ENCODE peak calls at places on chromosomes 2 and 18, in nine cellular contexts. E is heart left ventricle, U is fibroblast of lung, L is GM13977, P is left ventricle myocardium inferior, Q is fibroblast of the aortic adventitia, Z is fibroblast of pulmonary artery, D is GM10248, G is progenitor cell of endocrine pancreas. B is an unnamed sample.

GRCh38 chr18:79568543-79569205 is 110.9 kb upstream of the CTDP1 start:
- DNase-seq in Z (no peak), L (no peak), E (peak), Q (no peak), P (no peak), U (no peak), G (no peak), D (no peak), B (no peak)

GRCh38 chr2:101622633-101623521 is 74.6 kb upstream of the MAP4K4 start:
- DNase-seq in Z (no peak), P (no peak), Q (no peak), L (peak), U (no peak), G (no peak), E (no peak), D (peak), B (no peak)

GRCh38 chr2:97662895-97663625 is 784 bp downstream of the ACTR1B start:
- DNase-seq in Z (peak), U (peak), G (no peak), P (peak), Q (peak), L (peak), D (peak), E (peak), B (peak)

GRCh38 chr2:138274421-138275291 is 226.9 kb upstream of the SPOPL start:
- DNase-seq in Z (no peak), E (no peak), P (no peak), L (no peak), G (no peak), U (peak), D (no peak), Q (peak), B (peak)

GRCh38 chr2:53859354-53860159 is at the start of gene GPR75:
- DNase-seq in E (peak), Q (peak), L (no peak), P (peak), Z (peak), G (no peak), D (no peak), U (peak), B (peak)

GRCh38 chr2:158031371-158031770 is 70.3 kb upstream of the UPP2 start:
- DNase-seq in Q (no peak), L (no peak), Z (no peak), G (no peak), E (no peak), P (no peak), D (no peak), U (peak), B (no peak)

GRCh38 chr18:31977270-31977872 is 34.4 kb upstream of the TRAPPC8 start:
- DNase-seq in P (no peak), G (no peak), Q (peak), L (no peak), U (peak), Z (peak), D (peak), E (peak), B (peak)

GRCh38 chr2:144830543-144830942 is 310.6 kb upstream of the ZEB2 start:
- DNase-seq in D (no peak), G (no peak), L (no peak), P (no peak), E (no peak), Z (no peak), Q (no peak), U (peak), B (peak)

GRCh38 chr18:52694804-52695203 is 354.8 kb downstream of the DCC start:
- DNase-seq in P (no peak), E (no peak), U (peak), D (no peak), Q (no peak), Z (peak), G (no peak), L (peak), B (peak)

GRCh38 chr2:75560022-75560767 is 544 bp downstream of the EVA1A start:
- DNase-seq in E (no peak), L (peak), U (peak), Z (peak), G (peak), D (peak), P (peak), Q (peak), B (peak)

GRCh38 chr2:99940963-99941362 is 201.4 kb downstream of the AFF3 start:
- DNase-seq in G (no peak), D (no peak), U (peak), E (peak), L (no peak), P (no peak), Q (peak), Z (peak), B (peak)

GRCh38 chr2:228039752-228040534 is 141.5 kb downstream of the SPHKAP start:
- DNase-seq in E (no peak), Z (peak), Q (peak), P (no peak), L (peak), D (peak), U (no peak), G (no peak), B (peak)

GRCh38 chr2:209426432-209426831 is 2.6 kb downstream of the MAP2 start:
- DNase-seq in E (no peak), G (no peak), L (no peak), D (no peak), Z (peak), P (no peak), Q (peak), U (peak), B (peak)

GRCh38 chr2:21515903-21516302 is 392.1 kb downstream of the TDRD15 start:
- DNase-seq in D (no peak), P (no peak), G (no peak), Z (no peak), U (no peak), Q (no peak), E (no peak), L (no peak), B (no peak)

GRCh38 chr18:45386256-45386655 is 229.0 kb upstream of the SLC14A2 start:
- DNase-seq in Z (peak), E (no peak), D (peak), U (peak), G (peak), P (no peak), L (peak), Q (peak), B (peak)

GRCh38 chr18:36872329-36872728 is 43.4 kb downstream of the KIAA1328 start:
- DNase-seq in E (no peak), Z (peak), U (peak), G (no peak), D (no peak), P (no peak), L (no peak), Q (no peak), B (no peak)

GRCh38 chr18:6239716-6240115 is 175.0 kb downstream of the L3MBTL4 start:
- DNase-seq in E (no peak), D (no peak), P (no peak), G (no peak), Q (no peak), Z (no peak), U (no peak), L (no peak), B (no peak)

GRCh38 chr2:198710562-198710961 is 747.2 kb downstream of the SATB2 start:
- DNase-seq in Z (no peak), L (no peak), Q (no peak), G (no peak), D (no peak), E (no peak), P (no peak), U (no peak), B (no peak)

GRCh38 chr18:8177330-8178016 is 431.8 kb upstream of the RAB12 start:
- DNase-seq in G (no peak), L (no peak), D (no peak), Q (peak), Z (peak), E (no peak), U (peak), P (no peak), B (peak)

GRCh38 chr2:168064011-168064998 is 183.1 kb downstream of the STK39 start:
- DNase-seq in Z (no peak), G (no peak), Q (no peak), E (no peak), D (no peak), L (no peak), U (no peak), P (no peak), B (no peak)

GRCh38 chr2:233856184-233856583 is 1.8 kb upstream of the HJURP start:
- DNase-seq in Z (no peak), Q (no peak), E (no peak), L (no peak), D (no peak), P (no peak), U (no peak), G (no peak), B (no peak)

GRCh38 chr2:37802106-37802791 is 122.8 kb upstream of the RMDN2 start:
- DNase-seq in Z (no peak), E (no peak), P (no peak), Q (peak), D (no peak), L (no peak), G (no peak), U (peak), B (peak)

GRCh38 chr2:121255363-121255762 is 29.6 kb downstream of the TFCP2L1 start:
- DNase-seq in Z (no peak), L (no peak), D (no peak), E (no peak), G (no peak), U (no peak), P (no peak), Q (no peak), B (no peak)

GRCh38 chr2:221529943-221530652 is 42.0 kb downstream of the EPHA4 start:
- DNase-seq in U (peak), P (no peak), E (no peak), G (no peak), D (no peak), Q (peak), Z (peak), L (no peak), B (peak)

GRCh38 chr2:98148968-98149697 is 62.2 kb downstream of the VWA3B start:
- DNase-seq in P (no peak), Q (peak), E (no peak), Z (peak), L (no peak), D (no peak), G (no peak), U (peak), B (peak)

GRCh38 chr2:42971947-42972736 is 179.8 kb upstream of the HAAO start:
- DNase-seq in L (peak), D (no peak), U (peak), Z (no peak), P (no peak), G (no peak), E (no peak), Q (peak), B (no peak)

GRCh38 chr2:170885130-170885791 is 43.8 kb upstream of the GORASP2 start:
- DNase-seq in E (no peak), G (no peak), P (no peak), Z (no peak), U (peak), Q (no peak), L (no peak), D (no peak), B (no peak)

GRCh38 chr2:160868891-160869290 is 291.3 kb upstream of the TANK start:
- DNase-seq in E (no peak), U (peak), L (no peak), Q (peak), P (no peak), G (no peak), D (no peak), Z (peak), B (peak)

GRCh38 chr18:79644006-79644665 is 35.5 kb upstream of the CTDP1 start:
- DNase-seq in E (peak), Q (peak), G (peak), D (peak), U (peak), Z (peak), P (peak), L (peak), B (peak)

GRCh38 chr2:101125374-101125773 is 25.8 kb downstream of the TBC1D8 start:
- DNase-seq in G (no peak), E (no peak), U (peak), D (no peak), Q (peak), P (no peak), Z (peak), L (no peak), B (peak)

GRCh38 chr2:58967736-58968135 is 726.6 kb upstream of the FANCL start:
- DNase-seq in U (no peak), D (no peak), L (no peak), Z (no peak), P (no peak), E (no peak), G (no peak), Q (no peak), B (no peak)

GRCh38 chr2:67015681-67016080 is 381.5 kb upstream of the ETAA1 start:
- DNase-seq in Z (no peak), G (no peak), U (no peak), Q (no peak), D (no peak), P (no peak), E (no peak), L (no peak), B (no peak)

GRCh38 chr2:41948397-41948763 is 99.4 kb upstream of the PKDCC start:
- DNase-seq in Z (no peak), L (no peak), E (no peak), G (no peak), D (no peak), Q (no peak), P (no peak), U (no peak), B (no peak)

GRCh38 chr2:111706481-111707001 is 177.5 kb downstream of the ANAPC1 start:
- DNase-seq in G (no peak), U (no peak), Z (no peak), E (no peak), D (no peak), P (no peak), Q (no peak), L (no peak), B (no peak)
- TF ChIP-seq CTCF in G (no peak), U (no peak), Z (no peak), E (no peak), D (no peak), P (no peak), Q (no peak), L (no peak), B (no peak)

GRCh38 chr18:34867520-34867919 is 157.4 kb downstream of the DTNA start:
- DNase-seq in G (no peak), D (no peak), U (no peak), E (peak), P (no peak), Q (peak), Z (peak), L (no peak), B (peak)
- TF ChIP-seq CTCF in G (no peak), D (no peak), U (peak), E (peak), P (peak), Q (peak), Z (no peak), L (no peak), B (peak)

GRCh38 chr2:174072857-174073256 is 107.7 kb upstream of the SP3 start:
- DNase-seq in E (no peak), D (no peak), U (no peak), G (no peak), Q (no peak), P (no peak), Z (no peak), L (no peak), B (no peak)

GRCh38 chr2:174078275-174078674 is 113.1 kb upstream of the SP3 start:
- DNase-seq in G (no peak), D (no peak), U (peak), Q (peak), L (no peak), P (no peak), Z (peak), E (no peak), B (peak)

GRCh38 chr2:174076948-174077347 is 111.8 kb upstream of the SP3 start:
- DNase-seq in U (no peak), L (no peak), G (no peak), Q (no peak), P (no peak), E (no peak), Z (no peak), D (no peak), B (no peak)

GRCh38 chr2:174074831-174075230 is 109.7 kb upstream of the SP3 start:
- DNase-seq in P (no peak), L (no peak), Q (no peak), E (no peak), D (no peak), Z (no peak), G (no peak), U (no peak), B (no peak)

DNA sequence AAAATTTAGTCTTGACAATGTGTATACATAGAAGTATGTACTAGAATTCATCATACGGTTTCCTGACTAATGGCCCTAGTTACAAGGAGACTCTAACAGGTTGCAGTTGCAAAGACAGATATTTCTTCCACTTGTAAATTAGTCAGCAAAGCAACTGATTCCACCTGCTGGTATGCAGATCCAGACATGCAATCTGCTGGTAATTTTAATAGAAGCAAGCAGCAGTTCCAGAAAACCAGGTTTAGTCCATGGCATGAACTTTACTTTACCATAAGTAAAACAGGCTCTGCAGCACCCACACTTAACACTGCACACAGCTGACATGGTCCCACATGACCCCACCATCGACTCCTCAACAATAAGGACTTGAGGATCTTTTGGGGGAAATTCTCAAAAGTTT is 110.9 kb upstream of the SP3 start:
- DNase-seq in L (no peak), E (no peak), G (no peak), U (peak), Q (no peak), Z (no peak), D (no peak), P (no peak), B (no peak)
- TF ChIP-seq CTCF in L (no peak), E (no peak), G (no peak), U (no peak), Q (peak), Z (no peak), D (no peak), P (no peak), B (no peak)

GRCh38 chr2:241666627-241667400 is 19.8 kb downstream of the DTYMK start:
- DNase-seq in U (peak), G (peak), P (no peak), L (no peak), E (no peak), Z (no peak), D (no peak), Q (no peak), B (no peak)
- TF ChIP-seq CTCF in U (no peak), G (no peak), P (no peak), L (no peak), E (no peak), Z (no peak), D (no peak), Q (no peak), B (no peak)

DNA sequence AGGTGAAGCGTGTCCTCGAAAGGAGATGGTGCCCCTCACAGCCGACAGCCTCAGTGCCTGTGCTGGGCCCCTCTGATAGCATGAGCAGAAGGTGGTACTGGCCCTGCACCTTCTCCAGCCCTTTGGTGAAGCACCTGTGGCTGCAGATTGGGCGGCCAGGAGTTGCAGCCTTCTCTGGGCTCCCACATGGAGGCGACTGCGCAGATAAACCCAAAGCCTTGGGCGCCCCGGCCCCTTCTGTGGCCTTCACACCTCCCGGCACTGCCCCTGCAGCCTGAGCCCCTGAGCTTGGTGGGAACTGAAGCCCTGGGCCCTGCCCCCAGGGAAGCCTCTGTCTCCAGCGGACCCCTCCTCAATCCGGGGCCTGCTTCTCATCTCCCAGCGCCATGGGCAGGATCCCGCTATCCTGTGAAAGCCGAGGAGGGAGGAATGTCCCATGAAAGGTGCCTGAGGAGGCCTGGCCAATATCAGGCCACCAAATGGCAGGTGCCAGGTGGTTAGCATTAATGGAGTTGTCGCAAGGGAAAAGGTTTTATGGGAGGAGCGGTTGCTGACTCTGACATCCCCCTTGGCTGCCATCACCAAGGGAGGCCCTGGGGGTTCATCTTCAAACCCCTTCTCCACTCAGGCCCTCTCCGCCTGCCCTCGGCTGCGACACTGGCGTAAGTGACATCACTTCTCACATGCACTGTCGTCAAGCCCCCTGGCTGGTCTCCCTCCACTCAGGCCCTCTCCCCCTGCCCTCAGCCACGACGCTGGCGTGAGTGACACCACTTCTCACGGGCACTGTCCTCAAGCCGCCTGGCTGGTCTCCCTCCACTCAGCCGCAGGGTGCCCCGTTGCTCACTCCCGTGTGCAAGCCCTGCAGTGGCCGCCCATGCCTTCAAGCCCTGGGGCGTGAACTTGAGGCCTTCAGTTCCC is 62.4 kb downstream of the DDX1 start:
- DNase-seq in E (no peak), Z (no peak), G (no peak), Q (no peak), P (no peak), L (no peak), D (no peak), U (no peak), B (no peak)
- TF ChIP-seq CTCF in E (no peak), Z (no peak), G (no peak), Q (no peak), P (no peak), L (no peak), D (no peak), U (no peak), B (no peak)

GRCh38 chr2:46334389-46335345 is 37.5 kb downstream of the EPAS1 start:
- DNase-seq in G (no peak), Z (peak), Q (peak), D (no peak), L (no peak), P (no peak), U (peak), E (no peak), B (peak)

GRCh38 chr2:46335404-46335965 is 38.3 kb downstream of the EPAS1 start:
- DNase-seq in D (no peak), P (peak), Q (peak), G (no peak), L (no peak), E (peak), U (peak), Z (peak), B (peak)

GRCh38 chr2:46332686-46333281 is 35.6 kb downstream of the EPAS1 start:
- DNase-seq in U (no peak), E (no peak), L (no peak), Z (no peak), P (no peak), Q (no peak), D (no peak), G (no peak), B (no peak)

GRCh38 chr2:46335966-46336436 is 38.8 kb downstream of the EPAS1 start:
- DNase-seq in E (no peak), L (no peak), P (no peak), Z (no peak), Q (no peak), U (no peak), G (no peak), D (no peak), B (peak)

GRCh38 chr2:46333912-46334311 is 36.7 kb downstream of the EPAS1 start:
- DNase-seq in D (no peak), E (no peak), Q (no peak), P (no peak), U (no peak), L (no peak), Z (no peak), G (no peak), B (peak)
- TF ChIP-seq CTCF in D (no peak), E (peak), Q (peak), P (peak), U (no peak), L (no peak), Z (peak), G (no peak), B (peak)

B was measured in cardiac fibroblast.